ENCODE peak calls at places on chromosomes 11 and 22, in nine cellular contexts. P is HTR-8/SVneo; R is AG08396; T is effector memory CD8-positive, alpha-beta T cell; I is ELF-1; F is cerebellar cortex; B is GM23338; Q is AG09309; C is astrocyte of the cerebellum. H is an unnamed sample.

GRCh38 chr11:113833151-113833550 is 42.2 kb downstream of the USP28 start:
- DNase-seq in P (no peak), T (no peak), R (no peak), F (peak; percentile 21), C (no peak), I (no peak), B (no peak), Q (no peak), H (no peak)

GRCh38 chr22:48075604-48076400 is 1313.4 kb downstream of the TBC1D22A start:
- DNase-seq in Q (no peak), T (no peak), I (no peak), C (no peak), F (no peak), R (no peak), P (no peak), B (no peak), H (no peak)

GRCh38 chr11:65477271-65478029 is 21.4 kb upstream of the MALAT1 start:
- DNase-seq in B (peak; percentile 96), Q (no peak), R (peak; percentile 94), F (peak; percentile 96), C (no peak), P (peak; percentile 94), T (peak; percentile 80), I (peak; percentile 97), H (peak; percentile 91)

GRCh38 chr22:47320560-47320959 is 558.1 kb downstream of the TBC1D22A start:
- DNase-seq in P (no peak), Q (no peak), B (no peak), T (no peak), F (no peak), I (no peak), R (no peak), C (no peak), H (no peak)

GRCh38 chr11:34890812-34891211 is 25.4 kb downstream of the APIP start:
- DNase-seq in I (no peak), T (no peak), P (peak; percentile 19), B (peak; percentile 53), R (peak; percentile 25), F (peak; percentile 20), Q (no peak), C (peak; percentile 47), H (peak; percentile 21)

GRCh38 chr11:94974178-94974577 is 669 bp downstream of the KDM4D start:
- DNase-seq in Q (no peak), B (no peak), R (no peak), C (no peak), T (no peak), F (no peak), P (no peak), I (no peak), H (no peak)

GRCh38 chr11:45384711-45385241 is 98.6 kb upstream of the SYT13 start:
- DNase-seq in C (no peak), P (no peak), F (no peak), Q (no peak), T (no peak), B (no peak), I (no peak), R (no peak), H (no peak)

GRCh38 chr22:21952586-21953571 is at the start of gene PPM1F:
- DNase-seq in P (peak; percentile 82), B (peak; percentile 85), F (peak; percentile 72), C (peak; percentile 18), R (peak; percentile 98), T (peak; percentile 94), I (peak; percentile 85), Q (no peak), H (peak; percentile 84)

GRCh38 chr22:36734171-36735058 is 30.9 kb upstream of the CACNG2 start:
- DNase-seq in Q (peak; percentile 5), B (no peak), T (no peak), C (no peak), I (peak; percentile 59), P (no peak), R (peak; percentile 82), F (no peak), H (no peak)

GRCh38 chr22:19879651-19879995 is 24.9 kb upstream of the GNB1L start:
- DNase-seq in C (no peak), P (no peak), B (no peak), R (no peak), T (no peak), I (no peak), Q (no peak), F (no peak), H (no peak)

GRCh38 chr11:108873305-108873704 is 208.4 kb downstream of the DDX10 start:
- DNase-seq in Q (peak; percentile 73), F (no peak), I (no peak), R (no peak), C (no peak), B (no peak), T (no peak), P (no peak), H (no peak)

GRCh38 chr22:24187731-24188644 is 6.7 kb downstream of the SUSD2 start:
- DNase-seq in I (no peak), R (no peak), F (no peak), C (no peak), B (no peak), Q (no peak), P (no peak), T (no peak), H (no peak)

GRCh38 chr11:116882386-116882785 is 45.0 kb upstream of the APOA1 start:
- DNase-seq in B (no peak), C (peak; percentile 45), I (no peak), P (no peak), R (peak; percentile 72), T (no peak), F (no peak), Q (peak; percentile 66), H (no peak)

GRCh38 chr11:71491531-71492329 is 35.3 kb upstream of the KRTAP5-7 start:
- DNase-seq in P (no peak), C (no peak), Q (no peak), F (no peak), I (no peak), T (no peak), R (no peak), B (no peak), H (no peak)

GRCh38 chr22:20247010-20247505 is 21.1 kb downstream of the RTN4R start:
- DNase-seq in C (no peak), B (peak; percentile 30), I (peak; percentile 17), F (no peak), P (no peak), T (no peak), Q (no peak), R (peak; percentile 79), H (no peak)

GRCh38 chr11:197741-198235 is 4.9 kb downstream of the SCGB1C1 start:
- DNase-seq in F (no peak), I (no peak), P (no peak), T (no peak), C (no peak), R (no peak), Q (no peak), B (no peak), H (no peak)

GRCh38 chr22:31192513-31192912 is 19.6 kb upstream of the LIMK2 start:
- DNase-seq in R (no peak), F (no peak), I (no peak), T (no peak), Q (no peak), B (no peak), C (no peak), P (no peak), H (peak; percentile 80)

GRCh38 chr11:67558084-67558772 is 25.4 kb upstream of the GSTP1 start:
- DNase-seq in B (no peak), Q (no peak), F (no peak), R (no peak), I (no peak), T (no peak), C (no peak), P (no peak), H (no peak)

GRCh38 chr11:126060651-126061220 is 1.9 kb downstream of the CDON start:
- DNase-seq in R (no peak), P (no peak), F (peak; percentile 54), C (no peak), T (no peak), B (no peak), Q (no peak), I (no peak), H (no peak)

GRCh38 chr11:34242037-34242625 is 115.7 kb downstream of the ABTB2 start:
- DNase-seq in B (no peak), C (no peak), T (no peak), P (no peak), F (no peak), I (peak; percentile 43), R (peak; percentile 26), Q (no peak), H (no peak)

GRCh38 chr11:2375964-2376551 is 1.1 kb upstream of the CD81 start:
- DNase-seq in R (no peak), B (no peak), T (no peak), I (no peak), P (no peak), C (no peak), F (no peak), Q (no peak), H (no peak)

GRCh38 chr11:70476669-70477068 is 78.3 kb downstream of the CTTN start:
- DNase-seq in R (peak; percentile 52), T (no peak), Q (no peak), P (no peak), C (no peak), F (no peak), I (no peak), B (no peak), H (no peak)

GRCh38 chr11:117096140-117096972 is 1.9 kb downstream of the SIK3 start:
- DNase-seq in C (no peak), T (peak; percentile 50), P (peak; percentile 44), Q (no peak), R (peak; percentile 31), I (peak; percentile 94), B (peak; percentile 57), F (peak; percentile 71), H (no peak)

GRCh38 chr11:129259950-129260349 is 67.8 kb upstream of the ARHGAP32 start:
- DNase-seq in P (no peak), B (no peak), R (no peak), C (no peak), T (no peak), Q (no peak), F (no peak), I (no peak), H (no peak)

GRCh38 chr11:19374189-19374588 is 133.4 kb upstream of the E2F8 start:
- DNase-seq in P (peak; percentile 89), T (no peak), B (no peak), R (peak; percentile 76), C (no peak), Q (peak; percentile 94), F (no peak), I (no peak), H (no peak)

GRCh38 chr22:46122980-46123693 is 27.2 kb upstream of the PPARA start:
- DNase-seq in Q (no peak), B (no peak), P (no peak), F (no peak), C (no peak), I (no peak), T (no peak), R (no peak), H (no peak)

GRCh38 chr22:37303821-37304274 is 21.5 kb downstream of the CYTH4 start:
- DNase-seq in P (peak; percentile 69), Q (peak; percentile 69), I (no peak), F (no peak), T (no peak), B (no peak), C (peak; percentile 38), R (peak; percentile 91), H (no peak)

GRCh38 chr11:1879342-1879940 is 12.3 kb downstream of the PRR33 start:
- DNase-seq in I (no peak), P (no peak), Q (no peak), R (no peak), F (no peak), B (no peak), C (no peak), T (no peak), H (no peak)

GRCh38 chr22:38519453-38520250 is 13.5 kb upstream of the DDX17 start:
- DNase-seq in Q (no peak), C (no peak), I (no peak), R (no peak), F (no peak), T (no peak), B (no peak), P (no peak), H (no peak)

GRCh38 chr11:109247071-109247470 is 174.9 kb upstream of the C11orf87 start:
- DNase-seq in I (no peak), T (no peak), R (no peak), Q (no peak), P (peak; percentile 37), B (no peak), C (no peak), F (no peak), H (no peak)

GRCh38 chr11:289706-290620 is 1.0 kb downstream of the PGGHG start:
- DNase-seq in T (peak; percentile 52), F (no peak), R (no peak), I (no peak), Q (no peak), P (no peak), C (no peak), B (no peak), H (no peak)

H was measured in NCI-H1930.